ENCODE peak calls at places on chromosome 17, in five cellular contexts. L is breast epithelium, I is AG09319, B is adrenal gland, F is H9. N is an unnamed sample.

GRCh38 chr17:28384281-28385036 is 13.0 kb downstream of the SARM1 start:
- DNase-seq in F (peak; percentile 75), B (no peak), L (no peak), I (no peak), N (no peak)

GRCh38 chr17:43992641-43993040 is 11.8 kb upstream of the NAGS start:
- DNase-seq in B (no peak), I (no peak), L (no peak), F (no peak), N (no peak)

GRCh38 chr17:58470356-58470755 is 17.9 kb downstream of the HSF5 start:
- DNase-seq in B (no peak), I (no peak), F (no peak), L (no peak), N (no peak)

GRCh38 chr17:79983456-79983855 is 52.2 kb downstream of the TBC1D16 start:
- DNase-seq in F (peak; percentile 31), B (peak; percentile 8), I (no peak), L (peak; percentile 49), N (no peak)

GRCh38 chr17:59893617-59894100 is 738 bp downstream of the RPS6KB1 start:
- DNase-seq in I (no peak), L (no peak), B (no peak), F (no peak), N (no peak)

GRCh38 chr17:45581860-45582259 is 91.3 kb upstream of the PLEKHM1 start:
- DNase-seq in I (no peak), B (no peak), F (no peak), L (no peak), N (no peak)

GRCh38 chr17:78322858-78323455 is 36.9 kb downstream of the SOCS3 start:
- DNase-seq in L (no peak), I (no peak), B (no peak), F (no peak), N (no peak)

GRCh38 chr17:77345260-77345910 is 204.6 kb downstream of the SEC14L1 start:
- DNase-seq in F (no peak), I (no peak), L (peak; percentile 39), B (peak; percentile 8), N (peak; percentile 58)

GRCh38 chr17:3531266-3532101 is 26.1 kb downstream of the TRPV3 start:
- DNase-seq in I (no peak), B (peak; percentile 30), F (peak; percentile 26), L (no peak), N (no peak)
- TF ChIP-seq CTCF in I (no peak), B (no peak), F (no peak), L (no peak), N (no peak)

GRCh38 chr17:62592305-62593099 is 35.0 kb upstream of the MRC2 start:
- DNase-seq in F (no peak), B (no peak), L (no peak), I (no peak), N (no peak)
- TF ChIP-seq CTCF in F (no peak), B (no peak), L (no peak), I (no peak), N (no peak)

DNA sequence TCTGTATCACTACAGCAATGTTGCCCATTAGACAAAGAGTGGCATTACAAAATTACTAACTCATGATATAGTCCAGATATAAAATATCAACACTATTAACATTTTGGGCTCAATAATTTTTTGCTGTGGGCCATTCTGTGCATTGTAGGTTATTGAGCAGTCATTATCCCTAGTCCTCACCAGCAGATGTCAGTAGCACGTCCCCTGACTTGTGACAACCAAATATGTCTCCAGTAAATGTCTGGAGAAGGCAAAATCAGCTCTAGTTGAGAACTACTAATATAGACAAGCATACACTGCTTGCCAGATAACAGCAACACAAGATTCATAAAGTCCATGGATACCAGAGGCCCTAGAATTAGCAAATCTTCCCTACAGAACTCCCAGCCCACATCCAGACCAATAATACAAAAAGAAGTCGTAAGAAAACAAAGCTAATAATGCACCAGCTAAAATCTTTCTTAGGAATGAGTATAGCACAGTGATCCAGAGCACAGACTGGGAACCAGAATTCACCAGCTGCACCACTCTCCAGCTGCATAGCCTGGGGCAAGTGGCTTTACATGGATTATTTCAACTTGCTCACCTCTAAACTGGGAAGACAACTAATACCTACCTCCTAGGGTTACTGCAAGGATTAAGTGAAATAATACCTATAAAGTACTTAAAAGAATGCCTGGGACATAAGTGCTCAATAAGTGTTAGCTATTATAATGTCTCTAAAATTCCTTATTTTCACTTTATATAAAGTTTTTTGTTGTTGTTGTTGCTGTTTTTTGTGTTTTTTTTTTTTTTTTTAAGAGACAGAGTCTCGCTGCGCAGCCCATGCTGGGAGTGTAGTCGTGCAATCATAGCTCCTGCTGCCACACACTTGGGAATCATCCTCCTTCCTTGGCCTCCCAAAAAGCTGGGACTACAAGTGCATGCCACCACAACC is 23.7 kb downstream of the HELZ start:
- DNase-seq in I (no peak), B (peak; percentile 35), F (no peak), L (no peak), N (no peak)
- TF ChIP-seq CTCF in I (peak; percentile 63), B (peak; percentile 64), F (peak; percentile 69), L (peak; percentile 19), N (peak; percentile 70)

DNA sequence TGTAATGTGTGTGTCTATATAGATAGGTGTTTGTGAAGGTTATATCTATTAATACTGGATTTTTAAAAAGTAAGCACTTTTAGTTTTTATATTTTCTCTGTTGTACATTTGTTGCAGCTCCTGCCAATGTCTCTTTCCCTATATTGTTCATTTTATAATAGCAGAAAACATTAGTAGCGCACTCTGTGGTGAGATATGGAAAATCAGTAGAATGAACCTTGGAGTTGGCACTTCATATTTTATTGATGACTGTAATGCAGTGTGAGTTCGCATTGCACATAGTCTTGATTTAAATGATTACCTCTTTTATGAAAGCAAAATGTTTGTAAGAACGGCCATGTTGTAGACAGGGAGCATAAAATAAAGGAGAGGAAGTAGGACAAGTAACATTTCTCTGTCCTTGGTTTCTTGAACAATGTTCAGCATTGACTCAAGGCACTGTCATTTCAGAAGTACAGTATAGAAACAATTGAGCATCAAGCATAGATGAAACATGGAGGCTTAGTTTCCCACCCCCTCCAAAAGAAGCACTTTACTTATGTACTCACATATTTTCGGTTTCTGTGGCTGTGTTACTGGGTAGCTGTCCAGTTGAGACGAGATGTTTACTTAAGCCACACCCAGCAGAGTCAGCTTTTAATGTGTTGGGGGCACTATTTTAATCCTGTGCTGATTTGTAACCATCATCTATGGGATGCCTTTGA is 74.0 kb downstream of the TANC2 start:
- DNase-seq in I (no peak), L (no peak), F (no peak), B (no peak), N (no peak)
- TF ChIP-seq CTCF in I (no peak), L (no peak), F (no peak), B (no peak), N (no peak)

DNA sequence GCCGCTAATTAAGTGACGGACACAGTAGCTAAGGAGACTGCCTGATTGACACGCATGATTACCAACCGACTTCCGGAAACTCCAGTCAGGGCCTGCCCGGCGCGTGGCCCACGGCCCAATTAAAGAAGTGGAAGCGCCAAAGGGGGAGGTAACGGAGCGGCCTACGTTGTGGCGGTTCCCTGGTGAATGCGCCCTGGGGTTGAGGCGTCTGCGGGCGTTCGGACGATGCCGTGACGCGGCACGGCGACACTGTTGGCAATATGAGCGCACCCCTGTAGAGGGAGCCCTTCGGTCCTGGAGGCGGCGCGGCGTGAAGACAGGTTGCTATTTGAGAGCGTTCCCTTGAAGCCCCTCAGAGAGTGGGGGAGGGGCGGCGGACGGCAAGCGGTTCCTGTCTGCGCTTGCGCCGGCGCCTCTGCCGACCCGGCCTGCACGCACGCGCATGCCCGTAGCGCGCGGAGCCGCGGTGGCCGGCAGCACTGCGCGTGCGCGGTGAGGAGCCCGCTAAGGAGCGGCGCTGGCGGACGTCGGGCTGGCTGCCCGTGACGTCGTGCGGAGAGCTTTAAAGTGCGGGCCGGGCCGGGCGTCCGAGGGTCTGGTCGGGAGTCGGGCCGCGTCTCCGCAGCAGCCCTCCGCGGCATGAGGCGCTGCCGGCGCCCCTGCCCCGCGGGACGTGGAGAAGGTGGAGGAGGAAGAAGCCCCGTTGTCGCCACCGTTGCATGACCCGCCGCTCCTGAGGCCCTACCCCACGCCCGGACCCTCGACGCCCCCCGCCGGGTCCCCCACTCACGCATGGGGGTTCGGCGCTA is at the start of gene ALKBH5:
- DNase-seq in F (peak; percentile 100), B (peak; percentile 98), L (peak; percentile 97), I (peak; percentile 99), N (peak; percentile 99)
- TF ChIP-seq CTCF in F (peak; percentile 52), B (no peak), L (peak; percentile 25), I (peak; percentile 32), N (peak; percentile 67)

GRCh38 chr17:81039096-81039495 is 4.1 kb downstream of the BAIAP2 start:
- DNase-seq in I (no peak), L (no peak), B (no peak), F (no peak), N (no peak)

GRCh38 chr17:81043319-81043724 is 8.4 kb downstream of the BAIAP2 start:
- DNase-seq in L (no peak), B (no peak), F (no peak), I (no peak), N (no peak)

GRCh38 chr17:81039854-81040758 is 5.2 kb downstream of the BAIAP2 start:
- DNase-seq in I (no peak), B (no peak), F (no peak), L (no peak), N (no peak)

GRCh38 chr17:81042606-81043005 is 7.7 kb downstream of the BAIAP2 start:
- DNase-seq in B (no peak), L (no peak), I (no peak), F (no peak), N (no peak)

GRCh38 chr17:81040791-81041337 is 5.9 kb downstream of the BAIAP2 start:
- DNase-seq in L (no peak), I (no peak), B (peak; percentile 68), F (peak; percentile 81), N (no peak)
- TF ChIP-seq CTCF in L (peak; percentile 20), I (peak; percentile 53), B (peak; percentile 29), F (peak; percentile 75), N (peak; percentile 67)

GRCh38 chr17:31842416-31843381 is 16.3 kb downstream of the COPRS start:
- DNase-seq in B (peak; percentile 84), F (peak; percentile 93), L (peak; percentile 81), I (peak; percentile 54), N (peak; percentile 81)

GRCh38 chr17:31838641-31839225 is 20.3 kb downstream of the COPRS start:
- DNase-seq in B (no peak), F (no peak), I (no peak), L (no peak), N (no peak)

GRCh38 chr17:31841850-31842415 is 17.1 kb downstream of the COPRS start:
- DNase-seq in L (no peak), B (no peak), I (no peak), F (no peak), N (no peak)

GRCh38 chr17:31843382-31843780 is 15.7 kb downstream of the COPRS start:
- DNase-seq in L (no peak), F (no peak), I (no peak), B (no peak), N (no peak)
- TF ChIP-seq CTCF in L (no peak), F (no peak), I (no peak), B (no peak), N (no peak)

DNA sequence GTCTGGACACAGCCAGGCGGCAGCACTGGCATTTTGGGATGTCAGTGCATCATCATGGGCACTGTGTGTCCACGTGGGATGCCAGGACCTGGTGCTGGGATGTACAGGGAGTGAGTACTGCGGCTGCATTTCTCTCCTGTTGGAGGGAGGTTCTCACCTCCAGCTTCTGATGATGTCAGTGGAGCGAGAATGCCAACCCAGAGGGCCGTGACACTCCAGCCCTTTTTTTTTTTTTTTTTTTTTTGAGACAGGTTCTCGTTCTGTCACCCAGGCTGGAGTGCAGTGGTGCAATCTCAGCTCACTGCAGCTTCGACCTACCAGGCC is 26.1 kb upstream of the FOXK2 start:
- DNase-seq in I (no peak), B (peak; percentile 68), F (no peak), L (no peak), N (no peak)
- TF ChIP-seq CTCF in I (no peak), B (no peak), F (no peak), L (no peak), N (no peak)

N was measured in type B pancreatic cell.